ENCODE peak calls at places on chromosomes 16 and 17, in nine cellular contexts. Y, Z, F, I, G, J, O, A and X are unnamed samples.
A peak's percentile ranks its signal among the peaks of the same experiment; 100 is the strongest.

GRCh38 chr16:56681939-56682702 is at the start of gene MT1X:
- DNase-seq in Y (peak; percentile 90), Z (peak; percentile 88), F (peak; percentile 77), I (no peak), G (peak; percentile 83), J (peak; percentile 59), O (peak; percentile 77), A (peak; percentile 93), X (peak; percentile 89)

GRCh38 chr16:88619859-88620655 is 18.3 kb upstream of the IL17C start:
- DNase-seq in Y (no peak), Z (no peak), F (no peak), I (no peak), G (no peak), J (peak; percentile 89), O (peak; percentile 98), A (no peak), X (no peak)

GRCh38 chr16:88624977-88625576 is 13.3 kb upstream of the IL17C start:
- DNase-seq in Y (no peak), Z (no peak), F (no peak), I (no peak), G (no peak), J (no peak), O (no peak), A (no peak), X (no peak)

GRCh38 chr17:52159810-52160578 is 1.5 kb upstream of the CA10 start:
- DNase-seq in Y (no peak), Z (no peak), F (no peak), I (no peak), G (no peak), J (no peak), O (no peak), A (no peak), X (no peak)

GRCh38 chr16:48617711-48618148 is 7.8 kb upstream of the N4BP1 start:
- DNase-seq in Y (peak; percentile 53), Z (no peak), F (peak; percentile 31), I (no peak), G (no peak), J (no peak), O (peak; percentile 63), A (no peak), X (no peak)

GRCh38 chr16:88558457-88559442 is 11.5 kb upstream of the ZC3H18 start:
- DNase-seq in Y (peak; percentile 57), Z (peak; percentile 59), F (peak; percentile 28), I (no peak), G (no peak), J (peak; percentile 38), O (peak; percentile 43), A (peak; percentile 68), X (no peak)

GRCh38 chr16:69709456-69710084 is 16.8 kb downstream of the NQO1 start:
- DNase-seq in Y (peak; percentile 68), Z (peak; percentile 74), F (peak; percentile 64), I (peak; percentile 28), G (no peak), J (no peak), O (peak; percentile 73), A (peak; percentile 82), X (peak; percentile 85)

GRCh38 chr17:18033442-18034099 is 5.4 kb downstream of the ATPAF2 start:
- DNase-seq in Y (peak; percentile 80), Z (peak; percentile 95), F (peak; percentile 82), I (peak; percentile 35), G (no peak), J (peak; percentile 63), O (peak; percentile 87), A (peak; percentile 91), X (peak; percentile 79)

GRCh38 chr17:48617515-48618365 is 2.6 kb upstream of the HOXB8 start:
- DNase-seq in Y (no peak), Z (no peak), F (no peak), I (no peak), G (no peak), J (no peak), O (no peak), A (no peak), X (no peak)

GRCh38 chr17:38751803-38752118 is 780 bp upstream of the PSMB3 start:
- DNase-seq in Y (peak; percentile 88), Z (peak; percentile 89), F (peak; percentile 67), I (peak; percentile 45), G (peak; percentile 93), J (peak; percentile 81), O (peak; percentile 84), A (peak; percentile 91), X (peak; percentile 58)

GRCh38 chr16:720507-720989 is 398 bp upstream of the ANTKMT start:
- DNase-seq in Y (peak; percentile 88), Z (peak; percentile 66), F (peak; percentile 39), I (no peak), G (no peak), J (no peak), O (peak; percentile 70), A (peak; percentile 93), X (peak; percentile 58)

GRCh38 chr16:81142864-81143263 is 46.7 kb upstream of the GCSH start:
- DNase-seq in Y (no peak), Z (no peak), F (no peak), I (no peak), G (no peak), J (no peak), O (no peak), A (no peak), X (no peak)

GRCh38 chr16:4501071-4501478 is 24.9 kb downstream of the HMOX2 start:
- DNase-seq in Y (peak; percentile 54), Z (no peak), F (no peak), I (no peak), G (no peak), J (no peak), O (peak; percentile 50), A (peak; percentile 63), X (peak; percentile 60)

GRCh38 chr16:4317471-4318170 is 1.8 kb downstream of the GLIS2 start:
- DNase-seq in Y (peak; percentile 29), Z (peak; percentile 42), F (no peak), I (no peak), G (no peak), J (no peak), O (no peak), A (peak; percentile 85), X (no peak)

GRCh38 chr16:90008708-90009145 is 10.5 kb downstream of the DBNDD1 start:
- DNase-seq in Y (no peak), Z (no peak), F (no peak), I (no peak), G (no peak), J (no peak), O (peak; percentile 16), A (no peak), X (no peak)

GRCh38 chr16:7997966-7998365 is 592.3 kb downstream of the TMEM114 start:
- DNase-seq in Y (no peak), Z (no peak), F (no peak), I (no peak), G (no peak), J (no peak), O (no peak), A (no peak), X (no peak)

GRCh38 chr16:17070882-17071592 is 399.7 kb downstream of the XYLT1 start:
- DNase-seq in Y (no peak), Z (no peak), F (no peak), I (peak; percentile 65), G (peak; percentile 33), J (no peak), O (no peak), A (no peak), X (no peak)